ENCODE peak calls at places on chromosome 13, in six cellular contexts. N is upper lobe of left lung, J is HepG2, G is GM12878, K is K562, R is A549. M is an unnamed sample.

GRCh38 chr13:69092615-69093322 is 1014.9 kb upstream of the ATXN8OS start:
- ATAC-seq in N (no peak), J (no peak), G (no peak), K (no peak), R (no peak), M (no peak)

GRCh38 chr13:38452656-38453055 is 103.0 kb downstream of the UFM1 start:
- ATAC-seq in N (no peak), J (no peak), G (no peak), K (no peak), R (no peak), M (no peak)

GRCh38 chr13:49185264-49185663 is 34.9 kb upstream of the MLNR start:
- ATAC-seq in N (no peak), J (no peak), G (peak; percentile 34), K (no peak), R (no peak), M (no peak)

GRCh38 chr13:27559714-27560113 is 60.6 kb downstream of the LNX2 start:
- ATAC-seq in N (no peak), J (no peak), G (peak; percentile 82), K (no peak), R (no peak), M (no peak)

GRCh38 chr13:112962911-112963625 is 5.9 kb upstream of the MCF2L start:
- ATAC-seq in N (no peak), J (no peak), G (no peak), K (no peak), R (no peak), M (no peak)

GRCh38 chr13:46655727-46656180 is 102.8 kb downstream of the LRCH1 start:
- ATAC-seq in N (no peak), J (no peak), G (peak; percentile 17), K (no peak), R (peak; percentile 23), M (peak; percentile 71)

GRCh38 chr13:24087611-24088235 is 72.8 kb upstream of the SPATA13 start:
- ATAC-seq in N (no peak), J (peak; percentile 65), G (no peak), K (no peak), R (no peak), M (peak; percentile 32)

GRCh38 chr13:97306106-97306505 is 84.0 kb downstream of the MBNL2 start:
- ATAC-seq in N (no peak), J (no peak), G (no peak), K (no peak), R (no peak), M (no peak)

GRCh38 chr13:108020027-108020426 is 195.3 kb downstream of the LIG4 start:
- ATAC-seq in N (no peak), J (no peak), G (no peak), K (no peak), R (no peak), M (no peak)

GRCh38 chr13:50576156-50576555 is 267.3 kb downstream of the DLEU7 start:
- ATAC-seq in N (peak; percentile 54), J (no peak), G (no peak), K (no peak), R (no peak), M (no peak)

GRCh38 chr13:110250258-110250891 is 56.6 kb downstream of the COL4A1 start:
- ATAC-seq in N (peak; percentile 20), J (no peak), G (peak; percentile 30), K (no peak), R (no peak), M (peak; percentile 75)
- TF ChIP-seq POLR2A in N (no peak), J (no peak), G (no peak), K (no peak), R (no peak), M (no peak)

DNA sequence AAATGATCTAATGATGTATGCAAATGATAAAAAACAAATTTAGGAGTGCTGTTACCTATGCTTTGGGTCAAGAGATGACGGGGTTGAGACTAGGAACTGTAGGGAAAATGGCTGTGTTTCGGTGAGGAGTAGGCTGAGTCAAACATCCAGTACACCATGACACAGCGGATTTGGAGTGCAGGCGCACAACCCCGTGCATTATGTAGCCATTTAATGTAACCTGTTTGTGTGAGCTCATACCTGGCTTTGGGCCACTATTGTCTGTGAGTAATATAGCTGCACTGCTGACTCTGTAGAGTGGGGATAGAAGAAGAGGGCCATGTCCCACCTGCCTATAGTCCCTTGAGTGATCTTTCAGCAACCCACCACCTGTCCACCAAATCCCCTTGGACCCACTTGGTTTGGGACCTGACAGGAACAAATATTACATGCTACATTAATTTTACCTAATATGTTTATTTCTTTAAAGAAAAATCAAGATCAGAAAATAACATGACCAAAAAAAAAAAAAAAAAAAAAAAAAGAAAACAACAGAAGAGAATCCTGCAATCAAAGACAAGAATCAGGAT is 95.5 kb upstream of the KLHL1 start:
- ATAC-seq in N (no peak), J (no peak), G (no peak), K (no peak), R (no peak), M (no peak)
- TF ChIP-seq EP300 in N (no peak), J (no peak), G (no peak), K (no peak), R (no peak), M (no peak)

DNA sequence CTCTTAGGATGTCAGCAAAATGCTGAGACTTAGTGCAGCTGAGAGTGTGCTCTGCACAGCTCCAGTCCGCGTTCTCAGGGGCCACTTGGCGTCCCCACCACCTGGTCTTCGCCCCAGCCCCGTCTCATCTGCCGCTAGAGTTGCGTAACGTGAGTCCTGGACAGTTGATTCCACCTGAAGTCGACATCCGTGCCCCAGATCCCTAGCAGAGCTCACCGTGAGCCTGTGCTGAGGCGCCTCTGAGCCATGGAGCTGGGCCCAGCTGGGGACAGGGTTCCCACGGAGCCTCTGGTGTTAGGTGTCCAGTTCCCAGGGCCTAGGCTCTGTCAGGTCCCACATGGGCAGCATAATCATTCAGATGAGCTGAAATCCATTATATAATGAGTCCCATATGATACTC is 147.1 kb upstream of the SOX1 start:
- ATAC-seq in N (no peak), J (no peak), G (no peak), K (no peak), R (no peak), M (no peak)
- TF ChIP-seq POLR2A in N (no peak), J (no peak), G (no peak), K (no peak), R (no peak), M (no peak)

GRCh38 chr13:43129511-43130130 is 106.2 kb downstream of the DNAJC15 start:
- ATAC-seq in N (no peak), J (no peak), G (no peak), K (no peak), R (no peak), M (no peak)
- TF ChIP-seq EP300 in N (no peak), J (no peak), G (no peak), K (no peak), R (no peak), M (no peak)

DNA sequence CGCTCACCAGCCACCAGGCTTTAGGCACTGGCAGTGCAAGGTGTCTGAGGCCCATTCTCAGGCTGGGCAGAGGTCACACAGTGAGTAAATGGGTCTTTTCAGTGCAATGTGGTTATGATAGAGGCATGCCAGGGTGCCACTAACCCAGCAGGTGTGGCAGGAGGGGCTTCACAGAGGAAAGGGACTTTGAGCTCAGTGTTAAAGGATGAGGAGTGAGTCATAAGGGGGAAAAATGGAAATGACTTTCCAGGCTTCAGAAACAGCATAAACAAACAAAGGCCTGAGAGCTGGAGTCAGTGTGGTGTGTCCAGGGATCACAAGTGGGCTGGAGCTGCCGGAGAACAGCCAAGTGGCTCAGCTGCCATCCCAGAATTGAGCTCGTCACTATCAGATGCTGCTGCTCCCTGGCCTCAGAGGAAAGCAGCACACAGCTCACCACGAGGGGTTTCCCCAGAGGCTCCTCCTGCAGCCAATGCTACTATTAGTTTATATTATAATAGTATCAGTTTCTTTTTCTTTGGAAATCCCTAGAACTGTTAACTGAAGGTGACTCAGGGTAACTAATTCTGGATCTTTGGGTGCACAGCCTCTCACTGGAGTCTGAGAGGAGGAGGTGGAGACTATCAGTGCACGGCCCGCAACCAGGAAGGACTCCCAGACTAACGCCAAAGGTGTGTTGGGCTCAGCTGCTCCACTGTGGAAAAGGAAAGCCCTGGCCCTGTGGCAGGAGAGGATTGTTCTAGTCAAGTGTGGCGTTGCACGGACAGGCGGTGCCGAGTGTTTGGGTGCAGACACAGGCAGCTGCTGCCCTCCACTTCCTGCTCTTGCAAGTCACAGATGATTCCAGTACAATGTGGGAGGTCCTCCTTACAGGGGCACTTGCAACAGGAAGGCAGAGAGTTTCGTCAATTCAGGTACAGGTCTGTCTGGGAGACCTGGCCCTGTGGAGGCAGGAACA is 39.5 kb downstream of the DHRS12 start:
- ATAC-seq in N (peak; percentile 79), J (peak; percentile 92), G (peak; percentile 90), K (no peak), R (peak; percentile 74), M (peak; percentile 93)
- TF ChIP-seq POLR2A in N (no peak), J (no peak), G (peak; percentile 81), K (no peak), R (no peak), M (no peak)

GRCh38 chr13:36212789-36213188 is 1.6 kb downstream of the SOHLH2 start:
- ATAC-seq in N (no peak), J (no peak), G (no peak), K (peak; percentile 62), R (no peak), M (no peak)
- TF ChIP-seq EP300 in N (no peak), J (no peak), G (no peak), K (peak; percentile 12), R (no peak), M (no peak)

GRCh38 chr13:71867101-71867814 is at the start of gene DACH1:
- ATAC-seq in N (peak; percentile 78), J (peak; percentile 80), G (peak; percentile 80), K (peak; percentile 64), R (peak; percentile 75), M (no peak)
- TF ChIP-seq POLR2A in N (no peak), J (no peak), G (no peak), K (no peak), R (no peak), M (no peak)

GRCh38 chr13:99140831-99141230 is 59.8 kb upstream of the UBAC2 start:
- ATAC-seq in N (no peak), J (no peak), G (no peak), K (no peak), R (no peak), M (no peak)

GRCh38 chr13:99145461-99145860 is 55.2 kb upstream of the UBAC2 start:
- ATAC-seq in N (no peak), J (no peak), G (no peak), K (no peak), R (no peak), M (no peak)

GRCh38 chr13:99144306-99144705 is 56.3 kb upstream of the UBAC2 start:
- ATAC-seq in N (no peak), J (no peak), G (peak; percentile 75), K (peak; percentile 33), R (no peak), M (no peak)

DNA sequence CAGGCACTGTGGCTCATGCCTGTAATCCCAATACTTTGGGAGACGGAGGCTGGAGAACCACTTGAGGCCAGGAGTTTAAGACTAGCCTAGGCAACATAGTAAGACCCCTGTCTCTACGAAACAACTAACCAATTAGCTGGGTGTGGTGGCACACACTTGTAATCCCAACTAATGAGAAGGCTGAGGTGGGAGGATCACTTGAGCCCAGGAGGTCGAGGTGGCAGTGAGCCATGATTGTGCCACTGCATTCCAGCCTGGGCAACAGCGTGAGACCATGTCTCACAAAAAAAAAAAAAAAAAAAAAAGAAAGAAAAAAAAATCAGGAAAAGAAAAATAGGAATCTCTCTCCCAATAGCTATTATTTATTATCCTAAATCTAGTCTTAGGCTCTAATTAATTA is 56.8 kb upstream of the UBAC2 start:
- ATAC-seq in N (no peak), J (no peak), G (no peak), K (no peak), R (no peak), M (no peak)
- TF ChIP-seq EP300 in N (no peak), J (no peak), G (no peak), K (no peak), R (no peak), M (no peak)